ENCODE peak calls at places on chromosomes 16 and 17, in eight cellular contexts. One of them, this sample, is unnamed.

GRCh38 chr17:4617590-4618356 is 23.7 kb downstream of the ALOX15 start:
- DNase-seq in uterus: no peak
- DNase-seq in tibial nerve: no peak
- DNase-seq in erythroblast: no peak
- DNase-seq in prostate gland: no peak
- DNase-seq in adrenal gland: no peak
- DNase-seq in esophagus muscularis mucosa: no peak
- DNase-seq in lower leg skin: no peak
- DNase-seq in this sample: no peak

GRCh38 chr16:23597003-23597756 is 1.1 kb upstream of the NDUFAB1 start:
- DNase-seq in lower leg skin: no peak
- DNase-seq in uterus: no peak
- DNase-seq in erythroblast: peak
- DNase-seq in prostate gland: no peak
- DNase-seq in esophagus muscularis mucosa: no peak
- DNase-seq in adrenal gland: peak
- DNase-seq in tibial nerve: no peak
- DNase-seq in this sample: peak

GRCh38 chr17:75689441-75689873 is 22.3 kb downstream of the SAP30BP start:
- DNase-seq in lower leg skin: no peak
- DNase-seq in uterus: no peak
- DNase-seq in prostate gland: no peak
- DNase-seq in tibial nerve: no peak
- DNase-seq in erythroblast: no peak
- DNase-seq in esophagus muscularis mucosa: no peak
- DNase-seq in adrenal gland: no peak
- DNase-seq in this sample: no peak

GRCh38 chr17:51028176-51028863 is 92.3 kb downstream of the SPAG9 start:
- DNase-seq in erythroblast: no peak
- DNase-seq in esophagus muscularis mucosa: no peak
- DNase-seq in prostate gland: no peak
- DNase-seq in uterus: no peak
- DNase-seq in adrenal gland: no peak
- DNase-seq in lower leg skin: no peak
- DNase-seq in tibial nerve: no peak
- DNase-seq in this sample: no peak

GRCh38 chr17:62888148-62888547 is 77.9 kb upstream of the TANC2 start:
- DNase-seq in adrenal gland: no peak
- DNase-seq in esophagus muscularis mucosa: no peak
- DNase-seq in uterus: no peak
- DNase-seq in prostate gland: no peak
- DNase-seq in erythroblast: no peak
- DNase-seq in lower leg skin: no peak
- DNase-seq in tibial nerve: no peak
- DNase-seq in this sample: no peak

GRCh38 chr17:81978901-81979298 is 1.5 kb downstream of the ASPSCR1 start:
- DNase-seq in erythroblast: no peak
- DNase-seq in lower leg skin: no peak
- DNase-seq in uterus: no peak
- DNase-seq in tibial nerve: no peak
- DNase-seq in adrenal gland: no peak
- DNase-seq in esophagus muscularis mucosa: no peak
- DNase-seq in prostate gland: no peak
- DNase-seq in this sample: no peak

GRCh38 chr16:23222929-23223328 is 40.4 kb downstream of the SCNN1G start:
- DNase-seq in prostate gland: no peak
- DNase-seq in tibial nerve: no peak
- DNase-seq in esophagus muscularis mucosa: no peak
- DNase-seq in uterus: no peak
- DNase-seq in erythroblast: no peak
- DNase-seq in lower leg skin: no peak
- DNase-seq in adrenal gland: no peak
- DNase-seq in this sample: no peak

GRCh38 chr17:2241823-2242222 is 61.8 kb downstream of the SMG6 start:
- DNase-seq in adrenal gland: no peak
- DNase-seq in lower leg skin: no peak
- DNase-seq in uterus: peak
- DNase-seq in prostate gland: no peak
- DNase-seq in erythroblast: no peak
- DNase-seq in tibial nerve: no peak
- DNase-seq in esophagus muscularis mucosa: no peak
- DNase-seq in this sample: no peak

GRCh38 chr16:51449441-51449840 is 298.4 kb upstream of the SALL1 start:
- DNase-seq in uterus: no peak
- DNase-seq in prostate gland: no peak
- DNase-seq in tibial nerve: no peak
- DNase-seq in lower leg skin: no peak
- DNase-seq in adrenal gland: no peak
- DNase-seq in esophagus muscularis mucosa: no peak
- DNase-seq in erythroblast: no peak
- DNase-seq in this sample: no peak

GRCh38 chr17:78359216-78359935 is 501 bp downstream of the SOCS3 start:
- DNase-seq in prostate gland: no peak
- DNase-seq in tibial nerve: no peak
- DNase-seq in erythroblast: peak
- DNase-seq in lower leg skin: no peak
- DNase-seq in uterus: no peak
- DNase-seq in adrenal gland: no peak
- DNase-seq in esophagus muscularis mucosa: no peak
- DNase-seq in this sample: peak

GRCh38 chr17:73489333-73489732 is 154.9 kb downstream of the SDK2 start:
- DNase-seq in esophagus muscularis mucosa: no peak
- DNase-seq in adrenal gland: no peak
- DNase-seq in lower leg skin: no peak
- DNase-seq in uterus: no peak
- DNase-seq in prostate gland: no peak
- DNase-seq in tibial nerve: no peak
- DNase-seq in erythroblast: no peak
- DNase-seq in this sample: no peak

GRCh38 chr16:49461517-49461951 is 87.9 kb downstream of the C16orf78 start:
- DNase-seq in esophagus muscularis mucosa: peak
- DNase-seq in uterus: no peak
- DNase-seq in prostate gland: no peak
- DNase-seq in erythroblast: no peak
- DNase-seq in tibial nerve: no peak
- DNase-seq in adrenal gland: peak
- DNase-seq in lower leg skin: no peak
- DNase-seq in this sample: no peak

GRCh38 chr17:7857724-7858486 is at the start of gene CYB5D1:
- DNase-seq in tibial nerve: peak
- DNase-seq in adrenal gland: peak
- DNase-seq in erythroblast: peak
- DNase-seq in lower leg skin: peak
- DNase-seq in uterus: peak
- DNase-seq in prostate gland: peak
- DNase-seq in esophagus muscularis mucosa: peak
- DNase-seq in this sample: peak

GRCh38 chr16:88358033-88358481 is 24.7 kb upstream of the ZNF469 start:
- DNase-seq in adrenal gland: no peak
- DNase-seq in esophagus muscularis mucosa: no peak
- DNase-seq in tibial nerve: no peak
- DNase-seq in erythroblast: no peak
- DNase-seq in lower leg skin: no peak
- DNase-seq in uterus: no peak
- DNase-seq in prostate gland: no peak
- DNase-seq in this sample: no peak

GRCh38 chr16:88789593-88789992 is 4.6 kb upstream of the PIEZO1 start:
- DNase-seq in esophagus muscularis mucosa: no peak
- DNase-seq in lower leg skin: no peak
- DNase-seq in erythroblast: no peak
- DNase-seq in tibial nerve: no peak
- DNase-seq in uterus: no peak
- DNase-seq in adrenal gland: no peak
- DNase-seq in prostate gland: no peak
- DNase-seq in this sample: no peak

DNA sequence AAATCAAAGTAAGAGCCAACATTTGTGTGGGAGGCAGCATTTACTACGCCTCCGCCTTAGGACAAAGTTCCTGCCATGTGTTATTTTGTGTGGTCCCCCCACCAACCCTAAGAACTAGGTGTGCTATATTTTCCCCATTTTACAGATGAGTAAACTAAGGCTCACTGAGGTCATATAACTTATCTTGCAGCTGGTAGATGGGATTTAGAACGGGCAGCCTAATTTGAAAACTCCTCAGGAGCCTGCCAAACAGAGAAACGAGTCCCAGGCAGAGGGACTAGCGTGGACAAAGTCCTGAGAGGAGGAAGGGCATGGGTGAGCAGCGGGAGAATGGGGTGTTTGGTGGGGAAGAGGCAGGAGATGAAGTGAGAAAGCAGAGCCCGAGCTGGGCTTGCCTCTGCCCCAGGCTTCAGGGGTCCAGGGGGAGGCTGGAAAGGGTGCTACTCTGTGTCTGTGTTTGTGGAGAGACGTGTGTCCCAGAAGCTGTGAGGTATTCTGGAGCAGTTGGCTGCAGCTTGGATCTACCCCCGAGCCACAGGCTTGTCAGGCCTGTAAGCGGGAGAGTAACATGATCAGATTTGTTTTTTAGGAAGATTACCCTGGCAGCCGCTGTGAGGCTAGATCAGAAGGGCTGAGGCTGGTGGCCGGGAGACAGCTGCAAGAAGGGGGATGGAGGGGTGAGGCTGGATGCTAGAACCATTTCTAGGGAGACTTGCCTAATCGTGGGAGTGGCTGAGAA is 5.0 kb downstream of the MLLT6 start:
- DNase-seq in tibial nerve: no peak
- DNase-seq in erythroblast: no peak
- DNase-seq in esophagus muscularis mucosa: no peak
- DNase-seq in uterus: no peak
- DNase-seq in lower leg skin: no peak
- DNase-seq in prostate gland: no peak
- DNase-seq in adrenal gland: no peak
- DNase-seq in this sample: no peak
- TF ChIP-seq POLR2A in tibial nerve: no peak
- TF ChIP-seq POLR2A in erythroblast: no peak
- TF ChIP-seq POLR2A in esophagus muscularis mucosa: no peak
- TF ChIP-seq POLR2A in uterus: no peak
- TF ChIP-seq POLR2A in lower leg skin: no peak
- TF ChIP-seq POLR2A in prostate gland: no peak
- TF ChIP-seq POLR2A in adrenal gland: no peak
- TF ChIP-seq POLR2A in this sample: no peak

GRCh38 chr16:54174750-54175149 is 111.8 kb downstream of the IRX3 start:
- DNase-seq in uterus: no peak
- DNase-seq in lower leg skin: no peak
- DNase-seq in prostate gland: no peak
- DNase-seq in esophagus muscularis mucosa: no peak
- DNase-seq in tibial nerve: no peak
- DNase-seq in erythroblast: no peak
- DNase-seq in adrenal gland: no peak
- DNase-seq in this sample: no peak
- TF ChIP-seq POLR2A in uterus: no peak
- TF ChIP-seq POLR2A in lower leg skin: no peak
- TF ChIP-seq POLR2A in prostate gland: no peak
- TF ChIP-seq POLR2A in esophagus muscularis mucosa: no peak
- TF ChIP-seq POLR2A in tibial nerve: no peak
- TF ChIP-seq POLR2A in erythroblast: no peak
- TF ChIP-seq POLR2A in adrenal gland: no peak
- TF ChIP-seq POLR2A in this sample: no peak

GRCh38 chr16:85395207-85395912 is 217.8 kb upstream of the GSE1 start:
- DNase-seq in lower leg skin: no peak
- DNase-seq in erythroblast: no peak
- DNase-seq in esophagus muscularis mucosa: no peak
- DNase-seq in adrenal gland: peak
- DNase-seq in prostate gland: peak
- DNase-seq in uterus: peak
- DNase-seq in tibial nerve: peak
- DNase-seq in this sample: peak
- TF ChIP-seq POLR2A in lower leg skin: no peak
- TF ChIP-seq POLR2A in erythroblast: no peak
- TF ChIP-seq POLR2A in esophagus muscularis mucosa: no peak
- TF ChIP-seq POLR2A in adrenal gland: no peak
- TF ChIP-seq POLR2A in prostate gland: no peak
- TF ChIP-seq POLR2A in uterus: no peak
- TF ChIP-seq POLR2A in tibial nerve: no peak
- TF ChIP-seq POLR2A in this sample: no peak

GRCh38 chr17:19415806-19416775 is 5.1 kb downstream of the RNF112 start:
- DNase-seq in tibial nerve: no peak
- DNase-seq in prostate gland: no peak
- DNase-seq in lower leg skin: no peak
- DNase-seq in adrenal gland: no peak
- DNase-seq in esophagus muscularis mucosa: no peak
- DNase-seq in uterus: no peak
- DNase-seq in erythroblast: no peak
- DNase-seq in this sample: no peak

GRCh38 chr17:19413725-19414124 is 2.7 kb downstream of the RNF112 start:
- DNase-seq in tibial nerve: no peak
- DNase-seq in adrenal gland: no peak
- DNase-seq in erythroblast: no peak
- DNase-seq in esophagus muscularis mucosa: no peak
- DNase-seq in lower leg skin: no peak
- DNase-seq in prostate gland: no peak
- DNase-seq in uterus: no peak
- DNase-seq in this sample: no peak

GRCh38 chr17:19415311-19415710 is 4.3 kb downstream of the RNF112 start:
- DNase-seq in uterus: no peak
- DNase-seq in tibial nerve: no peak
- DNase-seq in prostate gland: no peak
- DNase-seq in lower leg skin: no peak
- DNase-seq in erythroblast: no peak
- DNase-seq in esophagus muscularis mucosa: no peak
- DNase-seq in adrenal gland: no peak
- DNase-seq in this sample: no peak

GRCh38 chr17:19412984-19413383 is 2.0 kb downstream of the RNF112 start:
- DNase-seq in esophagus muscularis mucosa: no peak
- DNase-seq in tibial nerve: no peak
- DNase-seq in uterus: no peak
- DNase-seq in erythroblast: no peak
- DNase-seq in adrenal gland: no peak
- DNase-seq in lower leg skin: no peak
- DNase-seq in prostate gland: no peak
- DNase-seq in this sample: no peak

DNA sequence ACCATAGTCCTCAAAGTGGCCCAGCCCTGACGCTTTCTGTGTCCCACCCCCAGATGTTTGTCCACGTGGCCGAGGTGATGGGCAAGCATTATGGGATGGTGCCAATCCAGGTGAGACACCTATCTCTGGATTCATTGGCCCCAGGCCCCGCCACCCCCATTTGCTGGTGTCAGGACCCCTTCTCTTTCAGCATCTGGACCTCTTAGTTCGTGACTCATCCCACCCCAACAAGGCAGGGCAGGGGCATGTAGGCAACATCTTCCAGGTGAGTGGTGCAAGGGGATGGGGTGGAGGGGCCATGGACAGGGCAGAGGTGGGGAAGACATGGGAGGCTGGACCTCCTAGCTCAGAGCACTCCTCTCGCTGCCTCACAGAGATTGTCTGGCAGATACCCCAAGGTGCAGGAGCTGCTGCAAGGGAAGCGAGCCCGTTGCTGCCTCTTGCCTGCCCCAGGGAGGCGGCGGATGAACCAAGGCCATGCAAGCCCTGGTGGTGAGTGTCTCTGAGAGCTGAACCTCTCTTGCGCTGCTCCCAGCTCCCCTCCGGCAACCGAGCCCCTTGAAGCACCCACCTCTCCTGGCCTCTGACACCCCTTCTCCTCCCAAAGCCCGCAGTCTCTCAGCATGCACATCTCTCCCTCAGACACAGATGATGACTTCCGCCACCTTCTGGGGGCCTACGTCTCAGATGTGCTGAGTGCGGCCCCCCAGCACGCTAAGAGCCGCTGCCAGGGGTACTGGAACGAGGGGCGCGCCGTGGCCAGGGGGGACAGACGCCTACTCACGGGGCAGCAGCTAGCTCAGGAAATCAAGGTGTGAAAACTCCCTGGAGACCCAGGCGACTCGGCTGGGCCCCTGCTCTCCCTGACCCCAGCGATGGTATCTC is 3.6 kb downstream of the RNF112 start:
- DNase-seq in tibial nerve: no peak
- DNase-seq in lower leg skin: no peak
- DNase-seq in adrenal gland: no peak
- DNase-seq in esophagus muscularis mucosa: no peak
- DNase-seq in prostate gland: no peak
- DNase-seq in erythroblast: no peak
- DNase-seq in uterus: no peak
- DNase-seq in this sample: no peak
- TF ChIP-seq POLR2A in tibial nerve: no peak
- TF ChIP-seq POLR2A in lower leg skin: no peak
- TF ChIP-seq POLR2A in adrenal gland: no peak
- TF ChIP-seq POLR2A in esophagus muscularis mucosa: no peak
- TF ChIP-seq POLR2A in prostate gland: no peak
- TF ChIP-seq POLR2A in erythroblast: no peak
- TF ChIP-seq POLR2A in uterus: no peak
- TF ChIP-seq POLR2A in this sample: no peak

This sample was measured in A549.